ENCODE peak calls at places on chromosomes 2 and 18, in nine cellular contexts. M is AG04450; N is nucleus accumbens; J is HT1080; Y is stimulated activated CD4-positive, alpha-beta T cell treated with anti-CD3 and anti-CD28 coated beads, Interleukin-15, amount 100 ng/mL, for 1 hour; X is lower lobe of right lung; P is C1 segment of cervical spinal cord; O is cardiac septum; Z is SIG-M5. L is an unnamed sample.

GRCh38 chr2:196206804-196207203 is 35.4 kb upstream of the STK17B start:
- DNase-seq in M (no peak), N (no peak), J (no peak), Y (no peak), X (no peak), P (no peak), O (no peak), Z (no peak), L (no peak)

GRCh38 chr2:133433455-133434451 is 134.5 kb downstream of the NCKAP5 start:
- DNase-seq in M (no peak), N (no peak), J (no peak), Y (no peak), X (no peak), P (no peak), O (no peak), Z (no peak), L (no peak)

GRCh38 chr2:241813080-241813805 is 4.2 kb downstream of the NEU4 start:
- DNase-seq in M (no peak), N (no peak), J (no peak), Y (no peak), X (no peak), P (no peak), O (peak), Z (no peak), L (no peak)

GRCh38 chr2:228614741-228615140 is 433.3 kb upstream of the SPHKAP start:
- DNase-seq in M (no peak), N (no peak), J (no peak), Y (no peak), X (no peak), P (no peak), O (no peak), Z (no peak), L (no peak)

GRCh38 chr2:232888839-232889529 is 18.9 kb downstream of the SNORC start:
- DNase-seq in M (no peak), N (no peak), J (no peak), Y (no peak), X (no peak), P (no peak), O (peak), Z (no peak), L (no peak)

GRCh38 chr2:117553448-117553847 is 261.0 kb upstream of the DDX18 start:
- DNase-seq in M (no peak), N (no peak), J (no peak), Y (no peak), X (no peak), P (no peak), O (no peak), Z (no peak), L (no peak)

GRCh38 chr18:73827801-73828200 is 319.8 kb downstream of the FBXO15 start:
- DNase-seq in M (no peak), N (no peak), J (no peak), Y (no peak), X (no peak), P (no peak), O (no peak), Z (no peak), L (no peak)

GRCh38 chr2:231710751-231711676 is 2.7 kb downstream of the PTMA start:
- DNase-seq in M (no peak), N (no peak), J (peak), Y (no peak), X (peak), P (peak), O (no peak), Z (no peak), L (no peak)

GRCh38 chr2:10787176-10787968 is 25.2 kb downstream of the PDIA6 start:
- DNase-seq in M (no peak), N (no peak), J (peak), Y (no peak), X (no peak), P (no peak), O (no peak), Z (no peak), L (no peak)

GRCh38 chr2:25692143-25692542 is 18.8 kb upstream of the DTNB start:
- DNase-seq in M (no peak), N (no peak), J (no peak), Y (no peak), X (no peak), P (no peak), O (no peak), Z (no peak), L (no peak)

GRCh38 chr2:96099861-96100798 is 16.2 kb downstream of the ADRA2B start:
- DNase-seq in M (no peak), N (no peak), J (no peak), Y (no peak), X (peak), P (no peak), O (peak), Z (no peak), L (no peak)

GRCh38 chr18:22324191-22325131 is 93.3 kb downstream of the CTAGE1 start:
- DNase-seq in M (no peak), N (no peak), J (no peak), Y (no peak), X (peak), P (no peak), O (peak), Z (no peak), L (no peak)

GRCh38 chr2:225010804-225011203 is 31.5 kb downstream of the DOCK10 start:
- DNase-seq in M (no peak), N (no peak), J (peak), Y (no peak), X (no peak), P (no peak), O (no peak), Z (no peak), L (no peak)

GRCh38 chr2:192029089-192029488 is 165.6 kb downstream of the TMEFF2 start:
- DNase-seq in M (no peak), N (no peak), J (peak), Y (no peak), X (no peak), P (no peak), O (no peak), Z (no peak), L (no peak)

GRCh38 chr2:19731040-19731439 is 170.7 kb downstream of the TTC32 start:
- DNase-seq in M (no peak), N (no peak), J (no peak), Y (no peak), X (no peak), P (no peak), O (no peak), Z (no peak), L (no peak)

GRCh38 chr2:51068237-51068636 is 36.3 kb upstream of the NRXN1 start:
- DNase-seq in M (no peak), N (no peak), J (no peak), Y (no peak), X (no peak), P (no peak), O (no peak), Z (no peak), L (no peak)

GRCh38 chr18:76130845-76131244 is 364.2 kb downstream of the ZNF516 start:
- DNase-seq in M (no peak), N (no peak), J (no peak), Y (no peak), X (no peak), P (no peak), O (no peak), Z (no peak), L (no peak)

GRCh38 chr2:101806123-101806522 is 108.6 kb downstream of the MAP4K4 start:
- DNase-seq in M (no peak), N (no peak), J (peak), Y (no peak), X (no peak), P (no peak), O (no peak), Z (no peak), L (no peak)

GRCh38 chr2:189143930-189144329 is 35.6 kb downstream of the COL5A2 start:
- DNase-seq in M (peak), N (no peak), J (no peak), Y (no peak), X (no peak), P (no peak), O (no peak), Z (no peak), L (no peak)

GRCh38 chr2:134137182-134137595 is 116.7 kb upstream of the MGAT5 start:
- DNase-seq in M (no peak), N (peak), J (peak), Y (no peak), X (peak), P (no peak), O (peak), Z (no peak), L (peak)